ENCODE peak calls at places on chromosomes 6 and 20, in four cellular contexts. Y, G, S and C are unnamed samples. For H3K4me1, the result is how much of the 10 kb centered on the place peaks cover.

GRCh38 chr6:151564654-151565053 is 70.8 kb downstream of the CCDC170 start:
- DNase-seq in G (no peak), Y (no peak), S (no peak), C (no peak)

GRCh38 chr6:115058414-115059211 is 715.8 kb upstream of the HS3ST5 start:
- DNase-seq in S (no peak), Y (no peak), G (no peak), C (no peak)

GRCh38 chr20:13771853-13772453 is 12.8 kb downstream of the ESF1 start:
- DNase-seq in Y (peak), G (no peak), S (no peak), C (no peak)

GRCh38 chr6:3615391-3616380 is 135.8 kb downstream of the PXDC1 start:
- DNase-seq in S (no peak), G (no peak), Y (no peak), C (no peak)

GRCh38 chr6:142850653-142851434 is 94.1 kb downstream of the HIVEP2 start:
- DNase-seq in S (no peak), Y (no peak), G (no peak), C (no peak)

GRCh38 chr6:33904050-33904827 is 100.4 kb upstream of the MLN start:
- DNase-seq in Y (no peak), G (no peak), S (no peak), C (peak)

GRCh38 chr20:41004561-41005360 is 23.9 kb upstream of the TOP1 start:
- DNase-seq in Y (no peak), S (peak), G (no peak), C (no peak)

GRCh38 chr6:7230956-7231713 is 81.9 kb downstream of the SSR1 start:
- DNase-seq in S (no peak), G (no peak), Y (no peak), C (no peak)

GRCh38 chr6:105359419-105360366 is 43.2 kb downstream of the PREP start:
- DNase-seq in Y (peak), G (no peak), S (no peak), C (no peak)

GRCh38 chr6:96236471-96236870 is 220.7 kb downstream of the FUT9 start:
- DNase-seq in Y (no peak), G (no peak), S (no peak), C (no peak)

GRCh38 chr6:132128424-132128823 is 177.3 kb upstream of the CCN2 start:
- DNase-seq in G (no peak), S (no peak), Y (no peak), C (no peak)

GRCh38 chr6:52754443-52754842 is 8.8 kb downstream of the GSTA2 start:
- DNase-seq in S (no peak), G (no peak), Y (no peak), C (no peak)

GRCh38 chr6:21229061-21229460 is 364.5 kb upstream of the SOX4 start:
- DNase-seq in S (no peak), Y (no peak), G (no peak), C (no peak)

GRCh38 chr20:32965581-32966373 is 38.5 kb downstream of the SUN5 start:
- DNase-seq in S (no peak), Y (no peak), G (no peak), C (no peak)

GRCh38 chr6:21900730-21901129 is 307.2 kb downstream of the SOX4 start:
- DNase-seq in Y (no peak), G (no peak), S (no peak), C (no peak)

GRCh38 chr20:25083773-25084615 is 2.1 kb upstream of the VSX1 start:
- DNase-seq in Y (peak), S (no peak), G (no peak), C (no peak)

GRCh38 chr6:45959534-45960195 is 56.0 kb downstream of the CLIC5 start:
- DNase-seq in G (no peak), Y (peak), S (no peak), C (no peak)

GRCh38 chr20:47665221-47665991 is 119.9 kb downstream of the SULF2 start:
- DNase-seq in G (no peak), Y (no peak), S (no peak), C (no peak)

GRCh38 chr6:34557228-34557627 is 1.1 kb upstream of the SPDEF start:
- DNase-seq in G (no peak), Y (no peak), S (no peak), C (no peak)

GRCh38 chr6:38906582-38906981 is 142.0 kb upstream of the GLP1R start:
- DNase-seq in G (no peak), Y (no peak), S (no peak), C (no peak)

GRCh38 chr20:52494244-52494643 is 302.7 kb upstream of the ZFP64 start:
- DNase-seq in S (no peak), Y (peak), G (no peak), C (no peak)

GRCh38 chr6:44036699-44037101 is 90.6 kb downstream of the MRPL14 start:
- DNase-seq in G (no peak), S (no peak), Y (no peak), C (no peak)

GRCh38 chr6:167094820-167095637 is 27.9 kb upstream of the CCR6 start:
- DNase-seq in Y (no peak), S (no peak), G (no peak), C (peak)

DNA sequence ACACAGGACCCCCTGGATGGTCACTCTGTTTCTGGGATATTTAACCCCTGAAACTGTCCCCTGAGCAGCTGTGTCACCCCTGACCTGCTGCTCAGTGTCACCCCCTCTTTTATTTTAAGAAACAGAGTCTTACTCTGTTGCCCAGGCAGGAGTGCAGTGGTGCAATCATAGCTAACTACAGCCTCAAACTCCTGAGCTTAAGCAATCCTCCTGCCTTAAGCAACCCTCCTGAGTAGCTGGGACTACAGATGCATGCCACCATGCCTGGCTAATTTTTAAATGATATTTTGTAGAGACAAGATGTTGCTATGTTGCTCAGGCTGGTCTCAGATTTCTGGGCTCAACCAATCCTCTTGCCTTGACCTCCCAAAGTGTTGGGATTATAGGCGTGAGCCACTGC is 21.5 kb upstream of the GTSF1L start:
- DNase-seq in S (no peak), Y (no peak), G (no peak), C (no peak)
- H3K4me1 ChIP-seq in S (under half), Y (under half), G (under half), C (under half)

DNA sequence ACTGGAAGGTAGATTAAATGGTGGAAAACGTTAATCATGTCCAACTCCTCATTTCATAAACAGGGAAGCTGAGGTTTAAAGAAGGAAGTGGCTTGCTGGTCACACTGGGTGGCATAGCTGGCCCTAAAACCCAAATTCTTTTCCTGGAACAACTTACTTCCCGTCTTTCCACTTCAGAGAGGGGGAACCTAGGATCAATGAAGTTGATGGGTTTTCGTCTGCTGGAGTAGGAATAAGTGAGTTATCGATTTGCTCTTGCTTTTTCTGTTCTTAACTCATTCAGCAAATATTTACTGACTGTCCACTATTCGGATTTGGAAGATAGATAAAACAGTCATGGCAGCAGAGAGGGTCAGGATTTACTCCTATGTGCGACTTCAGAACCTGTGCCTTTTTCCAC is 1.2 kb upstream of the SYS1 start:
- DNase-seq in G (no peak), Y (no peak), S (no peak), C (no peak)
- H3K4me1 ChIP-seq in G (half or more), Y (under half), S (under half), C (half or more)

DNA sequence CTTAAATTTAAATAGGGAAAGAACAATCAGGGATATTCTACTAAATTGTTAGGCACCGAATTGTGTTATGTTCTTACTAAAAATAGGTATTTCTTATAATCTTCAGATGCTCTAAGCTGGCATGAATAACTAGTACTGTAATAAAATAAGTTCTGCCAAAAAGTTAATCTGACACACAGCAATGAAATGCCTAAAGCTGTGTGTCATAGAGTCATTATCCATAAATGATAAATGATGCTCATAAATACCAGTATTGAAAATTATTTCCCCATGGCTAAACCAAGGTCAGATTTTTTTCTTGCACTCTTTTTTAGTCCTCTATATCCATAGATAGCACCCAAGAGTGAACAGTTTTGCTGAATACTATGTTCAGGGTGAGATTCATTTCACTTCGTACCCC is 11.7 kb upstream of the PRIM2 start:
- DNase-seq in Y (no peak), S (no peak), G (no peak), C (no peak)
- H3K4me1 ChIP-seq in Y (under half), S (under half), G (under half), C (under half)

GRCh38 chr6:149234051-149234962 is 83.2 kb upstream of the TAB2 start:
- DNase-seq in G (no peak), Y (no peak), S (no peak), C (no peak)

GRCh38 chr6:149233056-149233715 is 84.3 kb upstream of the TAB2 start:
- DNase-seq in S (no peak), Y (peak), G (no peak), C (no peak)

GRCh38 chr6:149235130-149235561 is 82.4 kb upstream of the TAB2 start:
- DNase-seq in Y (peak), S (peak), G (no peak), C (no peak)

GRCh38 chr6:149230729-149231434 is 86.6 kb upstream of the TAB2 start:
- DNase-seq in Y (no peak), G (no peak), S (no peak), C (no peak)

GRCh38 chr6:149231786-149232185 is 85.7 kb upstream of the TAB2 start:
- DNase-seq in Y (no peak), G (no peak), S (no peak), C (no peak)
- H3K4me1 ChIP-seq in Y (under half), G (under half), S (under half), C (under half)

GRCh38 chr20:57620999-57621398 is 773 bp upstream of the ZBP1 start:
- DNase-seq in S (no peak), G (no peak), Y (no peak), C (no peak)

GRCh38 chr20:57622579-57623381 is 2.6 kb upstream of the ZBP1 start:
- DNase-seq in S (no peak), G (peak), Y (peak), C (peak)

GRCh38 chr20:57620274-57620990 is at the start of gene ZBP1:
- DNase-seq in S (no peak), Y (no peak), G (no peak), C (peak)

GRCh38 chr20:57621426-57622200 is 1.4 kb upstream of the ZBP1 start:
- DNase-seq in S (no peak), Y (no peak), G (no peak), C (no peak)

DNA sequence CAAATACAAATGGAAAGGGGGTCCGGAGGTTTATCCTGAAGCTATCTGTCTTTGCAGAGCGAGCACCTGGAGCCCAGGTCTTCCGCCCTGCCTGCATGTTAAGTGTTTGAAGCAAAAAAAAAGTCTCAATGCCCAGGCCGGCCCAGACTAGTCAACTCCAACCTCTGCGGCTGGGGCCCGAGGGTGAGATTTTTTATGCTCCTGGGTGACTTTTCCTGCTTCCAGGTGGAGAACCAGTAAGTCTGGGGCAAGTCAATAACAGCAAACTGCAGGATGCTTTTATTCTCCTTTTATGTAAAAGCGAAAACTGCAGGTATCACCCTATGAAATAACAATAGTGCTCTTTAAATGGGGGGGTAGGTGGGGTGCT is 2.0 kb upstream of the ZBP1 start:
- DNase-seq in G (no peak), Y (no peak), S (no peak), C (no peak)
- H3K4me1 ChIP-seq in G (under half), Y (under half), S (under half), C (under half)

GRCh38 chr6:49072146-49072545 is 390.9 kb downstream of the MMUT start:
- DNase-seq in G (no peak), Y (no peak), S (no peak), C (no peak)
- H3K4me1 ChIP-seq in G (under half), Y (under half), S (under half), C (under half)

GRCh38 chr6:26306248-26306647 is 58.8 kb upstream of the BTN3A2 start:
- DNase-seq in G (no peak), Y (no peak), S (no peak), C (no peak)
- H3K4me1 ChIP-seq in G (under half), Y (under half), S (under half), C (under half)

DNA sequence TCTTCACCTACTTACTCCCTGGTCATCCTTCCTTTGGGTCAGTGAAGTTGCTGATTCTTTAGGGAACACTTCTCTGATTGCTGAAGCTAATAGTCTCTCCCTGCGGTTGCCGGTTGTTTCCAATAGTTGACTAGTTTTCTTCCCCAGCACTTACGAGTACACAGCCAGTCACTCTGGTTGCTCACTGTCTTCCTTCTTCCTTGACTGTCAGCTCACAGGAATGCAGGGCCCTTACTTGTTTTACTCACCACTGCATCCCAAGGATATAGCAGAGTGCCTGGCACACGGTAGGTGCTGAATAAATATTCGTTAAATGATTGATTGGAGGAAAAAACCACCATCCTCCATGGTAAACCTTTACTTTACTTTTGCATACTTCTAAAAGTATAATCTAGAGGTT is 345.0 kb downstream of the QKI start:
- DNase-seq in Y (no peak), G (no peak), S (no peak), C (no peak)
- H3K4me1 ChIP-seq in Y (under half), G (under half), S (under half), C (under half)